ENCODE peak calls at places on chromosomes 16 and 17, in six cellular contexts. F is breast epithelium, O is iPS DF 6.9, R is astrocyte, P is IMR-90, U is SJCRH30. Y is an unnamed sample. For H3K4me1, the result is how much of the 10 kb centered on the place peaks cover.

GRCh38 chr16:82034981-82035612 is at the start of gene HSD17B2:
- DNase-seq in F (no peak), O (no peak), R (peak), P (peak), U (no peak), Y (no peak)

GRCh38 chr17:40474419-40475002 is 26.9 kb downstream of the TNS4 start:
- DNase-seq in F (no peak), O (no peak), R (no peak), P (no peak), U (no peak), Y (no peak)

GRCh38 chr16:85986931-85987749 is 88.2 kb downstream of the IRF8 start:
- DNase-seq in F (no peak), O (peak), R (no peak), P (no peak), U (peak), Y (no peak)

GRCh38 chr16:83940630-83941378 is 12.2 kb upstream of the OSGIN1 start:
- DNase-seq in F (no peak), O (no peak), R (no peak), P (no peak), U (no peak), Y (peak)

GRCh38 chr17:73924488-73925186 is 278.8 kb upstream of the RPL38 start:
- DNase-seq in F (no peak), O (no peak), R (no peak), P (no peak), U (peak), Y (no peak)

GRCh38 chr17:7932949-7933348 is 943 bp downstream of the CNTROB start:
- DNase-seq in F (no peak), O (no peak), R (peak), P (peak), U (peak), Y (peak)

GRCh38 chr17:38554430-38555350 is 51.1 kb downstream of the SRCIN1 start:
- DNase-seq in F (peak), O (no peak), R (peak), P (peak), U (peak), Y (no peak)

GRCh38 chr17:36686123-36686669 is 84.8 kb downstream of the MRM1 start:
- DNase-seq in F (no peak), O (no peak), R (no peak), P (no peak), U (peak), Y (peak)

GRCh38 chr17:858941-859452 is 76.8 kb downstream of the MRM3 start:
- DNase-seq in F (no peak), O (no peak), R (no peak), P (no peak), U (no peak), Y (no peak)

GRCh38 chr17:41730479-41730878 is 4.0 kb downstream of the HAP1 start:
- DNase-seq in F (no peak), O (no peak), R (no peak), P (no peak), U (no peak), Y (no peak)

GRCh38 chr16:67164599-67165061 is at the start of gene HSF4:
- DNase-seq in F (no peak), O (no peak), R (no peak), P (no peak), U (no peak), Y (peak)

GRCh38 chr17:21005367-21005766 is 37.4 kb downstream of the USP22 start:
- DNase-seq in F (no peak), O (no peak), R (no peak), P (no peak), U (no peak), Y (no peak)

GRCh38 chr16:72739577-72739976 is 308.4 kb downstream of the ZFHX3 start:
- DNase-seq in F (no peak), O (no peak), R (peak), P (peak), U (no peak), Y (no peak)

GRCh38 chr16:61887903-61888302 is 148.3 kb downstream of the CDH8 start:
- DNase-seq in F (no peak), O (no peak), R (peak), P (no peak), U (no peak), Y (peak)

GRCh38 chr16:50245417-50246298 is 20.7 kb upstream of the ADCY7 start:
- DNase-seq in F (peak), O (no peak), R (peak), P (peak), U (peak), Y (peak)

GRCh38 chr16:28042856-28043255 is 20.7 kb downstream of the GSG1L start:
- DNase-seq in F (no peak), O (no peak), R (peak), P (peak), U (no peak), Y (no peak)

GRCh38 chr17:72952220-72952619 is 140.3 kb downstream of the SLC39A11 start:
- DNase-seq in F (no peak), O (no peak), R (no peak), P (no peak), U (no peak), Y (no peak)

GRCh38 chr17:82636626-82637598 is 11.3 kb downstream of the WDR45B start:
- DNase-seq in F (peak), O (no peak), R (no peak), P (no peak), U (no peak), Y (no peak)

GRCh38 chr17:9052921-9053320 is 31.6 kb downstream of the NTN1 start:
- DNase-seq in F (no peak), O (no peak), R (no peak), P (no peak), U (no peak), Y (no peak)

GRCh38 chr17:51224615-51225262 is 35.1 kb downstream of the MBTD1 start:
- DNase-seq in F (no peak), O (no peak), R (no peak), P (no peak), U (no peak), Y (no peak)

GRCh38 chr17:44688200-44688599 is 1.4 kb downstream of the CCDC43 start:
- DNase-seq in F (no peak), O (no peak), R (no peak), P (no peak), U (no peak), Y (no peak)

GRCh38 chr17:17952691-17953090 is 19.5 kb downstream of the TOM1L2 start:
- DNase-seq in F (no peak), O (no peak), R (no peak), P (no peak), U (no peak), Y (no peak)

GRCh38 chr16:65772134-65772732 is 594.3 kb upstream of the CDH5 start:
- DNase-seq in F (no peak), O (peak), R (no peak), P (no peak), U (no peak), Y (no peak)

GRCh38 chr17:28346746-28347246 is 10.5 kb downstream of the POLDIP2 start:
- DNase-seq in F (no peak), O (no peak), R (no peak), P (no peak), U (peak), Y (no peak)

GRCh38 chr17:79802039-79802735 is 5.3 kb upstream of the CBX8 start:
- DNase-seq in F (no peak), O (no peak), R (no peak), P (no peak), U (no peak), Y (no peak)

GRCh38 chr17:67629963-67630320 is 87.8 kb upstream of the NOL11 start:
- DNase-seq in F (no peak), O (no peak), R (peak), P (peak), U (peak), Y (no peak)

GRCh38 chr16:57125969-57126368 is 33.6 kb downstream of the CPNE2 start:
- DNase-seq in F (no peak), O (no peak), R (no peak), P (no peak), U (no peak), Y (no peak)

GRCh38 chr17:40326832-40327199 is 17.8 kb downstream of the RARA start:
- DNase-seq in F (no peak), O (no peak), R (no peak), P (no peak), U (no peak), Y (no peak)

GRCh38 chr16:25048146-25048618 is 33.0 kb upstream of the ARHGAP17 start:
- DNase-seq in F (no peak), O (no peak), R (no peak), P (no peak), U (no peak), Y (no peak)

GRCh38 chr17:82716383-82717181 is at the start of gene FN3KRP:
- DNase-seq in F (peak), O (no peak), R (peak), P (peak), U (peak), Y (peak)

GRCh38 chr16:3266873-3267537 is 10.6 kb upstream of the MEFV start:
- DNase-seq in F (no peak), O (no peak), R (peak), P (peak), U (peak), Y (no peak)

GRCh38 chr16:29147710-29148425 is 163.0 kb downstream of the LAT start:
- DNase-seq in F (no peak), O (no peak), R (no peak), P (no peak), U (no peak), Y (peak)
- H3K27ac ChIP-seq in F (no peak), O (no peak), R (no peak), P (no peak), U (no peak), Y (no peak)

GRCh38 chr17:48244121-48244711 is 136.7 kb downstream of the SNX11 start:
- DNase-seq in F (no peak), O (no peak), R (peak), P (peak), U (peak), Y (no peak)
- H3K4me1 ChIP-seq in F (under half), O (under half), R (under half), P (under half), U (half or more), Y (under half)

GRCh38 chr17:75918112-75918445 is 13.4 kb upstream of the MRPL38 start:
- DNase-seq in F (no peak), O (no peak), R (no peak), P (no peak), U (peak), Y (no peak)
- H3K4me3 ChIP-seq in F (no peak), O (no peak), R (no peak), P (no peak), U (no peak), Y (no peak)

GRCh38 chr17:55171634-55172328 is 93.0 kb upstream of the HLF start:
- DNase-seq in F (no peak), O (no peak), R (no peak), P (no peak), U (no peak), Y (peak)

GRCh38 chr17:55172612-55173011 is 92.1 kb upstream of the HLF start:
- DNase-seq in F (no peak), O (no peak), R (no peak), P (no peak), U (no peak), Y (no peak)

GRCh38 chr17:55166506-55166905 is 98.3 kb upstream of the HLF start:
- DNase-seq in F (no peak), O (no peak), R (no peak), P (no peak), U (no peak), Y (no peak)

GRCh38 chr17:55167024-55167721 is 97.6 kb upstream of the HLF start:
- DNase-seq in F (no peak), O (no peak), R (peak), P (no peak), U (no peak), Y (no peak)

DNA sequence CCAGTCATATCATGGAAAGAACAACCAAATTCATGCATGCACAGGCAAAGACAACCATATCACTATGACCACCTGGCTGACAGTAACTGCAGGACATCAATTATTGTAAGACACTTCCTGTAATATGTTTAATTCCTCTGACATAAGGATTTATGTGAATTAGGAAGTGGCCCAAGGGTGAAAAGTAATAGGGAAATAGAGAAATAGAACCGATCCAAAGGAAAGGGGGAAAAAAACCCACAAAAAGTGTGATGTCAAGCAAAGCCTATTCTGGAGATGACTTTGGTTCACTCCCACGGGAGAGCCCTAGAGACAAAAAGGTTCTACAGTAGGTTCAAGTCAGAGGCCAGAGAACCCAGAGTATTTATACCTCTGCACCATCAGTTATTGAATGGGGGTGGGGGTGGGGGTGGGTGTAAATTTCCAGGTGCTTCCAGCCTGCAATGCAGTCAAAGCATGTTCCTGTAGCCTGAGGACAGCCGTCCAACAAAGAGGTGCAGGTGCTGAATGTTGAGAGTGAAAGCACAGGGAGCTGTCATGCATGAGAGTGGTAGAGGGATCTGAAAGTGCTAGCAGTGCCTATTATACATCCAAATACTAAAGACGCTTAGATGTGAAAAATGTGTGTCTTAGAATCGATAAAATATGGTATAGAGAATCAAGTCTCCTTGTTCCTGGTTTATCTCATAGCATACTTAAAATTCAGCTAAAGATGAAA is 95.6 kb upstream of the HLF start:
- DNase-seq in F (no peak), O (no peak), R (no peak), P (no peak), U (no peak), Y (no peak)
- H3K27ac ChIP-seq in F (no peak), O (no peak), R (no peak), P (no peak), U (no peak), Y (no peak)

GRCh38 chr16:64144612-64145011 is 977.3 kb downstream of the CDH11 start:
- DNase-seq in F (no peak), O (no peak), R (no peak), P (no peak), U (peak), Y (no peak)

GRCh38 chr16:64153718-64154117 is 968.1 kb downstream of the CDH11 start:
- DNase-seq in F (no peak), O (no peak), R (peak), P (peak), U (no peak), Y (no peak)

GRCh38 chr16:64150193-64150592 is 971.7 kb downstream of the CDH11 start:
- DNase-seq in F (no peak), O (no peak), R (peak), P (peak), U (no peak), Y (no peak)

GRCh38 chr16:64152010-64152767 is 969.7 kb downstream of the CDH11 start:
- DNase-seq in F (no peak), O (no peak), R (no peak), P (no peak), U (peak), Y (no peak)

GRCh38 chr16:64147941-64148340 is 973.9 kb downstream of the CDH11 start:
- DNase-seq in F (no peak), O (no peak), R (no peak), P (no peak), U (no peak), Y (no peak)
- H3K4me1 ChIP-seq in F (under half), O (under half), R (under half), P (under half), U (under half), Y (under half)

GRCh38 chr17:29613371-29613837 is 9.3 kb downstream of the CORO6 start:
- DNase-seq in F (peak), O (no peak), R (peak), P (peak), U (no peak), Y (peak)
- H3K4me3 ChIP-seq in F (peak), O (peak), R (no peak), P (no peak), U (no peak), Y (peak)

DNA sequence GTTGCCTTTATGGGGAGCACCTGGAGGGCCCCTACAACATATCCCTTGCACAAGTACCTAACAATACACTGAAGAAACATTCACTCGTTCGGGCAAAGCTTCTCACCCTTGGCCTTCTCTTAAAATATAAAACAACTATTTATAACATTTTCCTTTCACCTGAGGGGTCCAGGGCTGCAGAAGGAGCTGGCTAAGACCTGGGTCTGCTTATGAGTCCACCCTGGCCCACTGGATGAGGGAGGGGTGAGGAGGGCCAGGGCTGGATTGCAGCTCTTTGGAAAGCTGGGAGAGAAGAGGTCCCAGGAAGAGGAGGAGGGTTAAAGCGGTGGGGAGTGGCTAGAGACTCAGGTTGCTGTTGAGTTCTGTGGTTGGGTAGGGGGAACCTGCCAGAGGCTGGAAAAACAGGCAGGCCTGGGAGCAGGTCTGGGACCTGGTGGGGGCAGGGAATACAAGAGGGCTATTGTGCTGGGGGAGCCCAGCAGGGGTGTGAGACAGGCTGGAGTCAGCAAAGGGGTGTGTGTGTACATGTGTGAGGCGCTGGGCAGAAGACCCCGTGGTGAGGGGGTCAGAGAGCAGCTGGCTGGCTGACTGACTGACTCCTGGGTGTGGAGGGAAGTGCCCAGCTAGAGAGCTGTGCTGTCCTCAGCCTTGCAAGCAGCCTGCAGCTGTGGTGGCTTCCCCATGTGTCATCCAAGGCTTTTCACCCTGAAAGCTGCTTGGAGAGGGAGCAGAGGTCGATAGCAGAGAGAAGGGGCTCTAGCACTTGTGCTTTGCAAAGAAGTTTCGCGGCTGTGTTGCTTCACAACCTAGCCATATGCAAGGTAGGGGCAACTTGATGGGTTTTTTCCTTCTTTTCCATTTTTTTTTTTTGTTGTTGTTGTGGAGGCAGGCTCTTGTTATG is 10.2 kb upstream of the MRC2 start:
- DNase-seq in F (no peak), O (no peak), R (no peak), P (peak), U (peak), Y (no peak)
- H3K27ac ChIP-seq in F (no peak), O (no peak), R (no peak), P (no peak), U (peak), Y (no peak)

GRCh38 chr16:75093598-75094540 is 22.7 kb downstream of the LDHD start:
- DNase-seq in F (no peak), O (no peak), R (no peak), P (no peak), U (no peak), Y (no peak)

GRCh38 chr16:75095637-75096036 is 20.9 kb downstream of the LDHD start:
- DNase-seq in F (no peak), O (no peak), R (no peak), P (no peak), U (no peak), Y (peak)

GRCh38 chr16:75089486-75090202 is 26.9 kb downstream of the LDHD start:
- DNase-seq in F (no peak), O (no peak), R (no peak), P (no peak), U (no peak), Y (no peak)

GRCh38 chr16:75095204-75095621 is 21.4 kb downstream of the LDHD start:
- DNase-seq in F (no peak), O (no peak), R (no peak), P (no peak), U (no peak), Y (no peak)

DNA sequence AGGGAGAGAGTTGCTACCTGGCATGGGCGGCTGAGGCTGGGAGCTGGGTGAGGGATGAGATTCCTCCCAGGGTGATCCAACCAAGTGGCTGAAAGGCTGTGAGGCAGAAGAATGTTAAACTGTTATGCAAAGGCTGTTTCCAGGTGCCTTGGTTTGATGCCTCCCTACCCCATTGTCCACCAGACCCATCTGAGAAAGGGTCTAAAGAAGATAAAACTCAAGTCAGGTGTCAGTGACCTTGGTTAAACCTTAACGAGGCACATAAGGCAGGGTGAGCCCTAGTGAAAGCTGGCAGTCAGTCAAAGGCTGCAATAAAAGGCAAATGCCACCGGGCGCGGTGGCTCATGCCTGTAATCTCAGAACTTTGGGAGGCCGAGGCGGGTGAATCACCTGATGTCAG is 23.8 kb downstream of the LDHD start:
- DNase-seq in F (no peak), O (no peak), R (no peak), P (no peak), U (no peak), Y (no peak)
- H3K4me1 ChIP-seq in F (under half), O (under half), R (under half), P (under half), U (under half), Y (under half)

Y was measured in left lung.